ENCODE peak calls at places on chromosomes 2 and 18, in seven cellular contexts. One of them, this sample, is unnamed.

GRCh38 chr2:174697267-174697666 is 67.0 kb downstream of the CHRNA1 start:
- DNase-seq in prostate gland: no peak
- DNase-seq in adipocyte: peak; percentile 80
- DNase-seq in colonic mucosa: peak; percentile 32
- DNase-seq in Panc1: peak; percentile 59
- DNase-seq in right cardiac atrium: peak; percentile 60
- DNase-seq in WERI-Rb-1: peak; percentile 66
- DNase-seq in this sample: peak; percentile 82

GRCh38 chr2:38407111-38407682 is 30.1 kb upstream of the ATL2 start:
- DNase-seq in adipocyte: no peak
- DNase-seq in Panc1: no peak
- DNase-seq in right cardiac atrium: peak; percentile 64
- DNase-seq in colonic mucosa: peak; percentile 44
- DNase-seq in WERI-Rb-1: no peak
- DNase-seq in prostate gland: no peak
- DNase-seq in this sample: peak; percentile 76

GRCh38 chr18:12692206-12692605 is 10.3 kb downstream of the CEP76 start:
- DNase-seq in right cardiac atrium: no peak
- DNase-seq in WERI-Rb-1: no peak
- DNase-seq in Panc1: no peak
- DNase-seq in prostate gland: no peak
- DNase-seq in adipocyte: no peak
- DNase-seq in colonic mucosa: no peak
- DNase-seq in this sample: no peak

GRCh38 chr2:65357095-65357958 is 75.1 kb downstream of the SPRED2 start:
- DNase-seq in WERI-Rb-1: no peak
- DNase-seq in prostate gland: no peak
- DNase-seq in right cardiac atrium: no peak
- DNase-seq in Panc1: no peak
- DNase-seq in colonic mucosa: no peak
- DNase-seq in adipocyte: no peak
- DNase-seq in this sample: no peak

GRCh38 chr2:177397501-177398289 is 5.1 kb downstream of the AGPS start:
- DNase-seq in right cardiac atrium: no peak
- DNase-seq in adipocyte: peak; percentile 50
- DNase-seq in Panc1: no peak
- DNase-seq in WERI-Rb-1: no peak
- DNase-seq in prostate gland: no peak
- DNase-seq in colonic mucosa: peak; percentile 35
- DNase-seq in this sample: no peak

GRCh38 chr2:109711230-109712125 is 82.6 kb upstream of the RGPD5 start:
- DNase-seq in right cardiac atrium: no peak
- DNase-seq in Panc1: no peak
- DNase-seq in prostate gland: no peak
- DNase-seq in WERI-Rb-1: no peak
- DNase-seq in colonic mucosa: no peak
- DNase-seq in adipocyte: no peak
- DNase-seq in this sample: no peak

GRCh38 chr2:70552501-70553333 is 909 bp downstream of the TGFA start:
- DNase-seq in colonic mucosa: peak; percentile 38
- DNase-seq in prostate gland: no peak
- DNase-seq in Panc1: no peak
- DNase-seq in adipocyte: no peak
- DNase-seq in right cardiac atrium: no peak
- DNase-seq in WERI-Rb-1: peak; percentile 22
- DNase-seq in this sample: peak; percentile 14

GRCh38 chr2:172285010-172285621 is 142.3 kb upstream of the ITGA6 start:
- DNase-seq in colonic mucosa: no peak
- DNase-seq in right cardiac atrium: no peak
- DNase-seq in WERI-Rb-1: peak; percentile 33
- DNase-seq in prostate gland: no peak
- DNase-seq in Panc1: no peak
- DNase-seq in adipocyte: peak; percentile 49
- DNase-seq in this sample: peak; percentile 31

GRCh38 chr18:51038110-51038509 is 8.1 kb downstream of the SMAD4 start:
- DNase-seq in prostate gland: no peak
- DNase-seq in right cardiac atrium: no peak
- DNase-seq in adipocyte: no peak
- DNase-seq in Panc1: no peak
- DNase-seq in WERI-Rb-1: no peak
- DNase-seq in colonic mucosa: no peak
- DNase-seq in this sample: no peak

DNA sequence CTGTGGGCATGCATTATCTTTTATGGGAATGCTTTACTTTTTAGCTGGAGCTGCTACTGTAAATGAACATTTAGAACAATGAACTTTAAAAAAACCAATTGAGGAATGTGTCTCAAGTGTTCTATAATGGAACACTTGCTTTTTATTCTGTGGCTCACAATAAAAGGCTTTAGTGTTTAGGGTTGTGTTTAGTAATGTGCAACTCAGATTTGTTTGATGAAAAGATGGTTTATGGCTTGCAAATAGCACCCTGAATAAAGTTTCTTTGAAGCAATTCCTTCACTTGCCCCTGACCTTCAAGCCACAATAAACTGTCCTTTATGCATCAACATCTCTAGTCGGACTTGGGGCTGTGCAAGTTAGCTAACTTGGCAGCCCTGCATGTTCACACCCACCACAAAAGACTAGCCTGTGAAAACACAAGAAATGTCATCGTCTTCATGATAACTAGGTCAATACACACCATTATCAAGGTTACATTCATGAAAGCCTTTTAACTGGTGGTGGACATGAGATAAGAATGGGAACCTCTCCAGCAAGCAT is 98.7 kb downstream of the MYO1B start:
- DNase-seq in colonic mucosa: peak; percentile 33
- DNase-seq in WERI-Rb-1: no peak
- DNase-seq in adipocyte: no peak
- DNase-seq in prostate gland: no peak
- DNase-seq in Panc1: no peak
- DNase-seq in right cardiac atrium: no peak
- DNase-seq in this sample: peak; percentile 51
- H3K9me3 ChIP-seq in colonic mucosa: no peaks in the 10 kb centered on the region
- H3K9me3 ChIP-seq in WERI-Rb-1: no peaks in the 10 kb centered on the region
- H3K9me3 ChIP-seq in adipocyte: no peaks in the 10 kb centered on the region
- H3K9me3 ChIP-seq in prostate gland: no peaks in the 10 kb centered on the region
- H3K9me3 ChIP-seq in Panc1: no peaks in the 10 kb centered on the region
- H3K9me3 ChIP-seq in right cardiac atrium: no peaks in the 10 kb centered on the region
- H3K9me3 ChIP-seq in this sample: no peaks in the 10 kb centered on the region

GRCh38 chr2:234107861-234108260 is 57.4 kb downstream of the SPP2 start:
- DNase-seq in colonic mucosa: no peak
- DNase-seq in Panc1: no peak
- DNase-seq in adipocyte: no peak
- DNase-seq in WERI-Rb-1: no peak
- DNase-seq in right cardiac atrium: no peak
- DNase-seq in prostate gland: no peak
- DNase-seq in this sample: no peak

GRCh38 chr2:234111523-234111922 is 61.0 kb downstream of the SPP2 start:
- DNase-seq in Panc1: peak; percentile 91
- DNase-seq in adipocyte: peak; percentile 32
- DNase-seq in WERI-Rb-1: no peak
- DNase-seq in prostate gland: no peak
- DNase-seq in right cardiac atrium: no peak
- DNase-seq in colonic mucosa: no peak
- DNase-seq in this sample: no peak

GRCh38 chr2:234110219-234110618 is 59.7 kb downstream of the SPP2 start:
- DNase-seq in colonic mucosa: no peak
- DNase-seq in prostate gland: no peak
- DNase-seq in adipocyte: no peak
- DNase-seq in right cardiac atrium: no peak
- DNase-seq in WERI-Rb-1: no peak
- DNase-seq in Panc1: no peak
- DNase-seq in this sample: no peak

DNA sequence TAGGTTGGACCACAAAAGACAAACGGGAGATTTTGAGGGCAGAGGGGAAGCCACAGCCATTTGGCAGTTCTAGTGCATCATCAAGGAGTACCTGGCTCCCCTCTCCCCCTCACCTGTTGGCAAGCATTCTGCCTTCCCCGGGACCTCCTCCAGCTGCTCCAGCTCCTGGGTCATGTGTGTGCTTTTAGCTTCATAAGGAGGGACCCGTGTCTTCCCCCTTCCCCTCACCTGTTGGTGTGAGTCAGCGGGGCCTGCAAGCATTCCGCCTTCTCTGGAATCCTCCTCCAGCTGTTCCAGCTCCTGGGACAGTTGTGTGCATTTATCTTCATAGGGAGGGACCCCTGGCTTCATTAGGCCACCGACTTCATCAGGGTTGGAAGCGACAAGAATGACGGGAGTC is 58.8 kb downstream of the SPP2 start:
- DNase-seq in right cardiac atrium: no peak
- DNase-seq in adipocyte: no peak
- DNase-seq in colonic mucosa: no peak
- DNase-seq in prostate gland: no peak
- DNase-seq in Panc1: no peak
- DNase-seq in WERI-Rb-1: no peak
- DNase-seq in this sample: no peak
- H3K9me3 ChIP-seq in right cardiac atrium: no peaks in the 10 kb centered on the region
- H3K9me3 ChIP-seq in adipocyte: no peaks in the 10 kb centered on the region
- H3K9me3 ChIP-seq in colonic mucosa: no peaks in the 10 kb centered on the region
- H3K9me3 ChIP-seq in prostate gland: no peaks in the 10 kb centered on the region
- H3K9me3 ChIP-seq in Panc1: no peaks in the 10 kb centered on the region
- H3K9me3 ChIP-seq in WERI-Rb-1: no peaks in the 10 kb centered on the region
- H3K9me3 ChIP-seq in this sample: no peaks in the 10 kb centered on the region

DNA sequence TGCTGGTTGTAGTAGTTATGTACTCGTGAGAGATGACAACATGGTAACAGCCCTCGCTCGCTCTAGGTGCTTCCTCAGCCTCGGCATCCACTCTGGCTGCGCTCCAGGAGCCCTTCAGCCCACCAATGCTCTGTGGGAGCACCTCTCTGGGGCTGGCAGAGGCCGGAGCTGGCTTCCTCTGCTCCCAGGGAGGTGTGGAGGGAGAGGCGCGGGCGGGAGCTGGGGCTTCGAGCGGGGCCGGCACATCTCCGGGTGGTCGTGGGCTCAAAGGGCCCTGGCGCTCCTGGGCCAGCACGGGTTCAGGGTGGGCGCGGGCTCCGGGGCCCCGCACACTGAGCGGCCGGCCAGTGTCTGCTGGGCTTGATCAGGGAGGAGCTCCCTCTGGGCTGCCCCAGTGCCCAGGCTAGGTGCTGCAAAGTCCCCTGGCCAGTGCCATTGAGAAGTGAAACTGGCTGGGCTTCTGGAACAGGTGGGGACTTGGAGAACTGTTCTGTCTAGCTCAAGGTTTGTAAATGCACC is 1012.1 kb downstream of the CNTNAP5 start:
- DNase-seq in right cardiac atrium: peak; percentile 40
- DNase-seq in adipocyte: no peak
- DNase-seq in WERI-Rb-1: no peak
- DNase-seq in colonic mucosa: no peak
- DNase-seq in Panc1: no peak
- DNase-seq in prostate gland: no peak
- DNase-seq in this sample: no peak
- H3K9me3 ChIP-seq in right cardiac atrium: no peaks in the 10 kb centered on the region
- H3K9me3 ChIP-seq in adipocyte: no peaks in the 10 kb centered on the region
- H3K9me3 ChIP-seq in WERI-Rb-1: peaks cover 3% of the 10 kb centered on the region
- H3K9me3 ChIP-seq in colonic mucosa: no peaks in the 10 kb centered on the region
- H3K9me3 ChIP-seq in Panc1: no peaks in the 10 kb centered on the region
- H3K9me3 ChIP-seq in prostate gland: no peaks in the 10 kb centered on the region
- H3K9me3 ChIP-seq in this sample: no peaks in the 10 kb centered on the region

DNA sequence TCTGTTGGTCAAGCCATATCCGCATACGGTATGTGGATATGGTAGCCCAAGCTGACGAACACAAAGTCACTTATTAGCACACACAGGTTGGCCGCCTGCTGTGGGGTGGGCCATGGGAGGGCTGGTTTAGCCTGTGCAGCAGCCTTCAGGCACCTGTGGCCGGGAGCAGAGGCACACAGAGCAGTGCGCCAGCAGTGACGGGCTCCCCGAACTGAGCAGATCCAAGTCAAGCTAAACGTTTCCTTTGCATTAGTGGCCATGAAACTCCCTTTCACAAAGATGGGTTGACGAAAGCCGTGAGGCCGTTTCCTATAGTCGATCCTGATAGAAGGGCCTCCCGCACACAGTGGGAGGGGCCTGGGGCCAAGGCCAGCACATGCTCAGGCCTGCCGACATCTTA is 72.1 kb downstream of the TSHZ1 start:
- DNase-seq in WERI-Rb-1: no peak
- DNase-seq in adipocyte: no peak
- DNase-seq in colonic mucosa: no peak
- DNase-seq in prostate gland: no peak
- DNase-seq in right cardiac atrium: no peak
- DNase-seq in Panc1: no peak
- DNase-seq in this sample: no peak
- H3K9me3 ChIP-seq in WERI-Rb-1: no peaks in the 10 kb centered on the region
- H3K9me3 ChIP-seq in adipocyte: no peaks in the 10 kb centered on the region
- H3K9me3 ChIP-seq in colonic mucosa: no peaks in the 10 kb centered on the region
- H3K9me3 ChIP-seq in prostate gland: no peaks in the 10 kb centered on the region
- H3K9me3 ChIP-seq in right cardiac atrium: no peaks in the 10 kb centered on the region
- H3K9me3 ChIP-seq in Panc1: no peaks in the 10 kb centered on the region
- H3K9me3 ChIP-seq in this sample: no peaks in the 10 kb centered on the region

DNA sequence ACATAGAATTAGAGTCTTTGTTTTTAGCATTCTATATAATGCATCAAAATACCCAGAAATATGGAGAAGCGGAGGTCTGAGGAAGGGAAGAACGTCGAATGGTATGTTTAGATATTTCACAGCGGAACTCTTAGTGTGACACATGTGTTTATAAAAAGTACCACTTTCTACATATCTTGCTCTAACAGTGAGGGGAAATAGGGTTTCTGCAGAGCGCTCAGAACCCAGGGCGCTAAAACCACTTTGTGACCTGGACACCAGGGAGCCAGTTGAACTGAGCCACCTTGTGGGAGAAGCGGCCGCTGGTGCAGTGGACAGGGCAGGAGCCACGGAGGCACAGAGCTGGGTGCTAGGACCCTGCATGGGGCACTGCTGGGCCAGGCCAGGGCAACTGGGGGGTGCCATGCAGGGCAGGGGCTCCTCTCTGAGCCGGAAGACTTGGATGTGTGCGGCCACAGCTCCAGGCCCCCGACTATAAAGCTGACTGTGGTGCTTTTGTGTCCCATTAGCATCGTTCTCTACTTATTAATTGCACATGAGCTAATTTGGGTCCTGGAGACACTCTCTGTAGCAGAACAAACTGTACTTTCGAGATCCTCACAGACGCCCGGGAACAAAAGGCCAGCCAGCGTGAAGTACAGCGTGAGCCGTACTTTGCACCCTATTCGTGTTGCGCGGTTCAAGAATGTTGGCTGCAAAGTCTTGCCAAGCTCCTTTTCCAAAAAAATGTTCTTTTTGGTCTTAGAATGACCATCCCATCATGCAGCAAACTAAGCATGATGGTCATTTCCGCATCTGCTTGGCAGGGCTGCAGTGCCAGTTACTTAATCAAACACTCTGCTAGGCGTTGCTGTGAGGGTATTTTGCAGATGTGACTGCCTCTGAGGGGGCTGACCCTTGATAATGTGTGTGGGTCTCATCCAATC is 151.9 kb upstream of the ALKAL2 start:
- DNase-seq in Panc1: no peak
- DNase-seq in colonic mucosa: no peak
- DNase-seq in prostate gland: no peak
- DNase-seq in WERI-Rb-1: no peak
- DNase-seq in right cardiac atrium: no peak
- DNase-seq in adipocyte: no peak
- DNase-seq in this sample: no peak
- H3K9me3 ChIP-seq in Panc1: no peaks in the 10 kb centered on the region
- H3K9me3 ChIP-seq in colonic mucosa: no peaks in the 10 kb centered on the region
- H3K9me3 ChIP-seq in prostate gland: no peaks in the 10 kb centered on the region
- H3K9me3 ChIP-seq in WERI-Rb-1: no peaks in the 10 kb centered on the region
- H3K9me3 ChIP-seq in right cardiac atrium: no peaks in the 10 kb centered on the region
- H3K9me3 ChIP-seq in adipocyte: no peaks in the 10 kb centered on the region
- H3K9me3 ChIP-seq in this sample: no peaks in the 10 kb centered on the region

GRCh38 chr2:239917957-239918481 is 107.1 kb downstream of the NDUFA10 start:
- DNase-seq in colonic mucosa: peak; percentile 6
- DNase-seq in Panc1: no peak
- DNase-seq in adipocyte: no peak
- DNase-seq in right cardiac atrium: no peak
- DNase-seq in prostate gland: no peak
- DNase-seq in WERI-Rb-1: no peak
- DNase-seq in this sample: no peak
- H3K9me3 ChIP-seq in colonic mucosa: no peaks in the 10 kb centered on the region
- H3K9me3 ChIP-seq in Panc1: peaks cover 11% of the 10 kb centered on the region
- H3K9me3 ChIP-seq in adipocyte: peaks cover 18% of the 10 kb centered on the region
- H3K9me3 ChIP-seq in right cardiac atrium: no peaks in the 10 kb centered on the region
- H3K9me3 ChIP-seq in prostate gland: no peaks in the 10 kb centered on the region
- H3K9me3 ChIP-seq in WERI-Rb-1: peaks cover 18% of the 10 kb centered on the region
- H3K9me3 ChIP-seq in this sample: peaks cover 5% of the 10 kb centered on the region